ENCODE peak calls at places on chromosomes 12 and 14, in six cellular contexts. G is nephron progenitor cell, C is substantia nigra, S is left cardiac atrium, N is dermis blood vessel endothelial cell, Z is iPS DF 6.9. E is an unnamed sample.

GRCh38 chr12:114690267-114691135 is 6.5 kb upstream of the TBX3 start:
- DNase-seq in N (no peak), S (no peak), G (no peak), C (no peak), Z (no peak), E (no peak)

GRCh38 chr12:40099423-40099853 is 6.4 kb downstream of the SLC2A13 start:
- DNase-seq in Z (no peak), N (no peak), G (no peak), C (no peak), S (no peak), E (no peak)

GRCh38 chr14:22176930-22177329 is 412.1 kb downstream of the DAD1 start:
- DNase-seq in Z (no peak), G (no peak), S (no peak), N (no peak), C (no peak), E (no peak)

GRCh38 chr12:168763-169525 is 45.0 kb downstream of the SLC6A12 start:
- DNase-seq in N (no peak), S (no peak), C (no peak), Z (no peak), G (no peak), E (no peak)

GRCh38 chr14:100019156-100019882 is 45.9 kb upstream of the EVL start:
- DNase-seq in N (no peak), Z (no peak), S (no peak), G (peak), C (no peak), E (peak)

GRCh38 chr14:23829736-23830474 is 123.7 kb upstream of the DHRS4 start:
- DNase-seq in S (peak), G (no peak), N (peak), Z (no peak), C (no peak), E (no peak)

GRCh38 chr14:25351269-25351668 is 301.3 kb upstream of the STXBP6 start:
- DNase-seq in S (no peak), N (no peak), C (no peak), Z (no peak), G (no peak), E (no peak)

GRCh38 chr12:82019533-82019932 is 260.4 kb upstream of the PPFIA2 start:
- DNase-seq in G (no peak), N (no peak), Z (peak), C (no peak), S (no peak), E (no peak)

GRCh38 chr14:60091550-60092511 is at the start of gene PCNX4:
- DNase-seq in N (peak), G (peak), C (peak), S (peak), Z (peak), E (peak)

GRCh38 chr12:104627975-104628322 is 171.2 kb downstream of the CHST11 start:
- DNase-seq in C (no peak), G (no peak), N (no peak), Z (no peak), S (no peak), E (no peak)

GRCh38 chr12:86837246-86837645 is 581.1 kb upstream of the MGAT4C start:
- DNase-seq in N (no peak), S (no peak), Z (no peak), G (no peak), C (no peak), E (no peak)

GRCh38 chr12:83573676-83574075 is 887.0 kb downstream of the TMTC2 start:
- DNase-seq in N (no peak), Z (no peak), C (no peak), S (no peak), G (no peak), E (no peak)

GRCh38 chr12:82299617-82300016 is 58.6 kb downstream of the CCDC59 start:
- DNase-seq in S (no peak), G (peak), Z (no peak), C (no peak), N (no peak), E (no peak)

GRCh38 chr12:113149361-113150150 is at the start of gene CFAP73:
- DNase-seq in S (peak), Z (no peak), C (no peak), G (peak), N (peak), E (peak)

GRCh38 chr12:106030210-106031175 is 108.3 kb downstream of the NUAK1 start:
- DNase-seq in G (no peak), N (peak), S (no peak), C (no peak), Z (no peak), E (no peak)

GRCh38 chr14:85534914-85535313 is 5.0 kb downstream of the FLRT2 start:
- DNase-seq in C (no peak), Z (no peak), G (no peak), S (no peak), N (peak), E (no peak)

GRCh38 chr12:90102957-90103652 is 394.5 kb upstream of the ATP2B1 start:
- DNase-seq in C (no peak), N (peak), G (peak), Z (peak), S (no peak), E (no peak)

GRCh38 chr14:35669782-35670181 is 135.8 kb downstream of the INSM2 start:
- DNase-seq in S (no peak), C (no peak), Z (no peak), N (peak), G (no peak), E (no peak)

GRCh38 chr14:38502241-38502640 is 246.3 kb upstream of the CLEC14A start:
- DNase-seq in G (no peak), N (no peak), Z (no peak), C (no peak), S (no peak), E (no peak)

GRCh38 chr14:68574906-68575305 is 218.0 kb downstream of the ZFP36L1 start:
- DNase-seq in C (no peak), Z (no peak), N (peak), G (no peak), S (peak), E (no peak)

GRCh38 chr14:103568952-103569351 is 6.2 kb downstream of the COA8 start:
- DNase-seq in C (no peak), S (no peak), N (peak), G (no peak), Z (no peak), E (no peak)

GRCh38 chr12:71799105-71799504 is 40.5 kb upstream of the TBC1D15 start:
- DNase-seq in C (no peak), G (no peak), Z (no peak), S (no peak), N (peak), E (no peak)

GRCh38 chr12:52029686-52030085 is 21.6 kb upstream of the NR4A1 start:
- DNase-seq in S (no peak), C (peak), Z (no peak), G (peak), N (no peak), E (peak)

GRCh38 chr12:44874981-44875416 is 1.1 kb downstream of the NELL2 start:
- DNase-seq in S (no peak), N (no peak), G (peak), C (no peak), Z (peak), E (no peak)

E was measured in head of caudate nucleus.